ENCODE peak calls at places on chromosomes 2 and 18, in five cellular contexts. One of them, this sample, is unnamed.

GRCh38 chr2:204849887-204850286 is 304.6 kb downstream of the PARD3B start:
- DNase-seq in foreskin fibroblast: no peak
- DNase-seq in glutamatergic neuron: no peak
- DNase-seq in breast epithelium: no peak
- DNase-seq in cardiac fibroblast: no peak
- DNase-seq in this sample: no peak

GRCh38 chr2:85132392-85132791 is 800 bp upstream of the TCF7L1 start:
- DNase-seq in glutamatergic neuron: no peak
- DNase-seq in cardiac fibroblast: peak
- DNase-seq in foreskin fibroblast: no peak
- DNase-seq in breast epithelium: no peak
- DNase-seq in this sample: no peak

GRCh38 chr2:101329026-101329425 is 20.5 kb upstream of the RNF149 start:
- DNase-seq in breast epithelium: no peak
- DNase-seq in glutamatergic neuron: no peak
- DNase-seq in foreskin fibroblast: no peak
- DNase-seq in cardiac fibroblast: no peak
- DNase-seq in this sample: no peak

GRCh38 chr2:134727385-134727784 is 8.6 kb upstream of the TMEM163 start:
- DNase-seq in breast epithelium: no peak
- DNase-seq in glutamatergic neuron: no peak
- DNase-seq in cardiac fibroblast: peak
- DNase-seq in foreskin fibroblast: no peak
- DNase-seq in this sample: no peak

GRCh38 chr2:40303746-40304145 is 148.1 kb downstream of the SLC8A1 start:
- DNase-seq in foreskin fibroblast: no peak
- DNase-seq in glutamatergic neuron: no peak
- DNase-seq in breast epithelium: no peak
- DNase-seq in cardiac fibroblast: no peak
- DNase-seq in this sample: no peak

GRCh38 chr18:75544496-75544895 is 117.0 kb upstream of the SMIM21 start:
- DNase-seq in foreskin fibroblast: peak
- DNase-seq in breast epithelium: no peak
- DNase-seq in cardiac fibroblast: peak
- DNase-seq in glutamatergic neuron: no peak
- DNase-seq in this sample: no peak

GRCh38 chr18:9927392-9928063 is 13.7 kb downstream of the VAPA start:
- DNase-seq in foreskin fibroblast: no peak
- DNase-seq in cardiac fibroblast: no peak
- DNase-seq in glutamatergic neuron: no peak
- DNase-seq in breast epithelium: no peak
- DNase-seq in this sample: no peak

GRCh38 chr18:1006309-1006708 is 101.6 kb downstream of the ADCYAP1 start:
- DNase-seq in breast epithelium: no peak
- DNase-seq in glutamatergic neuron: no peak
- DNase-seq in cardiac fibroblast: no peak
- DNase-seq in foreskin fibroblast: no peak
- DNase-seq in this sample: no peak

GRCh38 chr2:120531365-120531764 is 185.4 kb downstream of the INHBB start:
- DNase-seq in cardiac fibroblast: peak
- DNase-seq in foreskin fibroblast: peak
- DNase-seq in glutamatergic neuron: no peak
- DNase-seq in breast epithelium: no peak
- DNase-seq in this sample: no peak

GRCh38 chr2:26384183-26384582 is 17.5 kb upstream of the DRC1 start:
- DNase-seq in cardiac fibroblast: no peak
- DNase-seq in foreskin fibroblast: no peak
- DNase-seq in breast epithelium: no peak
- DNase-seq in glutamatergic neuron: no peak
- DNase-seq in this sample: no peak

GRCh38 chr18:43772907-43773306 is 495.6 kb upstream of the SYT4 start:
- DNase-seq in breast epithelium: no peak
- DNase-seq in cardiac fibroblast: peak
- DNase-seq in glutamatergic neuron: no peak
- DNase-seq in foreskin fibroblast: no peak
- DNase-seq in this sample: no peak

GRCh38 chr2:8477511-8478132 is 204.2 kb upstream of the ID2 start:
- DNase-seq in breast epithelium: peak
- DNase-seq in foreskin fibroblast: no peak
- DNase-seq in glutamatergic neuron: no peak
- DNase-seq in cardiac fibroblast: no peak
- DNase-seq in this sample: no peak

GRCh38 chr2:195252018-195252417 is 405.0 kb upstream of the SLC39A10 start:
- DNase-seq in glutamatergic neuron: no peak
- DNase-seq in breast epithelium: no peak
- DNase-seq in cardiac fibroblast: no peak
- DNase-seq in foreskin fibroblast: no peak
- DNase-seq in this sample: no peak

GRCh38 chr18:57784034-57784815 is 18.9 kb downstream of the ATP8B1 start:
- DNase-seq in cardiac fibroblast: peak
- DNase-seq in foreskin fibroblast: no peak
- DNase-seq in glutamatergic neuron: no peak
- DNase-seq in breast epithelium: no peak
- DNase-seq in this sample: no peak

GRCh38 chr2:219563271-219563928 is 7.9 kb downstream of the OBSL1 start:
- DNase-seq in cardiac fibroblast: no peak
- DNase-seq in foreskin fibroblast: no peak
- DNase-seq in breast epithelium: no peak
- DNase-seq in glutamatergic neuron: no peak
- DNase-seq in this sample: no peak

GRCh38 chr18:63181706-63182105 is 137.9 kb downstream of the BCL2 start:
- DNase-seq in cardiac fibroblast: no peak
- DNase-seq in foreskin fibroblast: no peak
- DNase-seq in glutamatergic neuron: no peak
- DNase-seq in breast epithelium: no peak
- DNase-seq in this sample: no peak

GRCh38 chr2:102848366-102848839 is 86.6 kb downstream of the TMEM182 start:
- DNase-seq in cardiac fibroblast: peak
- DNase-seq in glutamatergic neuron: peak
- DNase-seq in breast epithelium: no peak
- DNase-seq in foreskin fibroblast: no peak
- DNase-seq in this sample: peak

GRCh38 chr2:232634319-232635150 is 1.1 kb downstream of the EFHD1 start:
- DNase-seq in cardiac fibroblast: peak
- DNase-seq in glutamatergic neuron: no peak
- DNase-seq in foreskin fibroblast: no peak
- DNase-seq in breast epithelium: no peak
- DNase-seq in this sample: no peak

GRCh38 chr2:172106128-172106961 is 3.6 kb upstream of the DLX2 start:
- DNase-seq in cardiac fibroblast: peak
- DNase-seq in breast epithelium: no peak
- DNase-seq in foreskin fibroblast: no peak
- DNase-seq in glutamatergic neuron: peak
- DNase-seq in this sample: peak

GRCh38 chr2:73172963-73173362 is 29.4 kb upstream of the NOTO start:
- DNase-seq in foreskin fibroblast: no peak
- DNase-seq in breast epithelium: no peak
- DNase-seq in cardiac fibroblast: no peak
- DNase-seq in glutamatergic neuron: no peak
- DNase-seq in this sample: no peak

GRCh38 chr2:103960126-103960508 is 893.8 kb upstream of the POU3F3 start:
- DNase-seq in breast epithelium: no peak
- DNase-seq in foreskin fibroblast: no peak
- DNase-seq in cardiac fibroblast: no peak
- DNase-seq in glutamatergic neuron: no peak
- DNase-seq in this sample: no peak

GRCh38 chr2:103963331-103963730 is 890.6 kb upstream of the POU3F3 start:
- DNase-seq in cardiac fibroblast: no peak
- DNase-seq in breast epithelium: no peak
- DNase-seq in glutamatergic neuron: no peak
- DNase-seq in foreskin fibroblast: no peak
- DNase-seq in this sample: no peak

GRCh38 chr2:103959174-103960125 is 894.5 kb upstream of the POU3F3 start:
- DNase-seq in breast epithelium: no peak
- DNase-seq in glutamatergic neuron: peak
- DNase-seq in foreskin fibroblast: no peak
- DNase-seq in cardiac fibroblast: peak
- DNase-seq in this sample: peak
- TF ChIP-seq CTCF in breast epithelium: peak
- TF ChIP-seq CTCF in glutamatergic neuron: peak
- TF ChIP-seq CTCF in foreskin fibroblast: no peak
- TF ChIP-seq CTCF in cardiac fibroblast: peak
- TF ChIP-seq CTCF in this sample: peak

DNA sequence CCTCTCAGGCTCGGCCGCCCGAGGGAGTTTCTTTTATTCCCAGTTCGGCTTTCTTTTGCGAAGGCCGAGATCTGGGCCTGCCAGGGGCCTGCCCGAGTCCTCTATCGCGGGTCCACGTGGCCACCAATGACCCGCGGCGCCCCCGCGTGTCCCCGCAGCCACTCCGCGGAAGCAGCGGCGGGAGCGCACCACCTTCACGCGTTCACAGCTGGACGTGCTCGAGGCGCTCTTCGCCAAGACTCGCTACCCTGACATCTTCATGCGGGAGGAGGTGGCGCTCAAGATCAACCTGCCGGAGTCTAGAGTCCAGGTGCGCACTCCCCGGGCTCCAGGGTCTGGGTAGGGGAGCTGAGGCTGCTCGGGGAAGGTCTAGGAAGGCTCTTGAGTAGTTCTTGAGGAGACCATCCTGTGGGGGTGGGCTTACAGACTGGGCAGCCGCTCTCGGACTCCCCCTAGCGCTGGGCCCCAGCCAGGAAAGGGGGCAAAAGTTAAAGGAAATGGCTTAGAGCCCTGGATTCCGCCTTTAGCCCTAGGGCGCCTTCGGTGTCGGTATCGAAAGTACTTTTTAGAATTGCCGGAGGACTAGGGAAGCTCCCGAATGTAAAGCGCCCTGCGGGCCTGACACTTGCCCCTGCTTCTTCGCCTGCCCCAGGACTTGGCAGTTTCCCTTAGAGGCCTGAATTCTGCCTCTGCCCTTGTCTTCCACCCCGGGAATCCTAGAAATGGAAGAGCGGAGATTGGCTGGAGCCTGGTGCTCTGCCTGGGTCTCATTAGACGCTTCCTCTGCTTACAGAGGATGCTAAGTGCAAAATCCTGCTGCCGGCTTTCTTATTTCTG is 3.5 kb downstream of the OTX1 start:
- DNase-seq in glutamatergic neuron: peak
- DNase-seq in cardiac fibroblast: no peak
- DNase-seq in breast epithelium: no peak
- DNase-seq in foreskin fibroblast: no peak
- DNase-seq in this sample: peak
- TF ChIP-seq CTCF in glutamatergic neuron: peak
- TF ChIP-seq CTCF in cardiac fibroblast: peak
- TF ChIP-seq CTCF in breast epithelium: no peak
- TF ChIP-seq CTCF in foreskin fibroblast: peak
- TF ChIP-seq CTCF in this sample: peak

GRCh38 chr2:404581-404980 is 116.7 kb upstream of the ALKAL2 start:
- DNase-seq in cardiac fibroblast: no peak
- DNase-seq in breast epithelium: no peak
- DNase-seq in glutamatergic neuron: no peak
- DNase-seq in foreskin fibroblast: no peak
- DNase-seq in this sample: no peak

GRCh38 chr2:402206-402605 is 114.3 kb upstream of the ALKAL2 start:
- DNase-seq in cardiac fibroblast: no peak
- DNase-seq in glutamatergic neuron: no peak
- DNase-seq in foreskin fibroblast: no peak
- DNase-seq in breast epithelium: no peak
- DNase-seq in this sample: no peak

GRCh38 chr2:400988-401679 is 113.2 kb upstream of the ALKAL2 start:
- DNase-seq in foreskin fibroblast: no peak
- DNase-seq in cardiac fibroblast: no peak
- DNase-seq in breast epithelium: no peak
- DNase-seq in glutamatergic neuron: no peak
- DNase-seq in this sample: no peak

GRCh38 chr2:403682-404081 is 115.8 kb upstream of the ALKAL2 start:
- DNase-seq in cardiac fibroblast: no peak
- DNase-seq in foreskin fibroblast: no peak
- DNase-seq in glutamatergic neuron: no peak
- DNase-seq in breast epithelium: no peak
- DNase-seq in this sample: no peak

GRCh38 chr2:402721-403120 is 114.8 kb upstream of the ALKAL2 start:
- DNase-seq in glutamatergic neuron: no peak
- DNase-seq in foreskin fibroblast: no peak
- DNase-seq in cardiac fibroblast: no peak
- DNase-seq in breast epithelium: no peak
- DNase-seq in this sample: no peak
- TF ChIP-seq CTCF in glutamatergic neuron: no peak
- TF ChIP-seq CTCF in foreskin fibroblast: no peak
- TF ChIP-seq CTCF in cardiac fibroblast: no peak
- TF ChIP-seq CTCF in breast epithelium: no peak
- TF ChIP-seq CTCF in this sample: no peak

DNA sequence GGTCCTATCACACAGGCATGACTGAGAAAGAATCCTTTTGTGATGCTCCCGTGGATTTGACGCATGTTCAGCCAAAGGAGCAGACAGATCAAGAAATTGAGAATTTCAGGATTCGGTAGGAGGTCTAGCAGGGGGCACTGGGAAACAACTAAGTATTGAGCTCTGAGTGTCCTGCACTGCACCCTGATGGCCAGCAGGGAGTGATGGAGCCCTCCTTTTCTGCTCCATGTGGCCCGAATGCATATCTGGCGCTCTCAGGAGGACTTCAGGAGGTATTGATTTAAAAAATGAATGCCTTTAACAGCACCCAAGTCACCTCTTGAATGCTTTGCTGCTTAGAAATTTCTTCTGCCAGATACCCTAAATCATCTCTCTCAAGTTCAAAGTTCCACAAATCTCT is 58.0 kb downstream of the ZNF519 start:
- DNase-seq in breast epithelium: no peak
- DNase-seq in foreskin fibroblast: no peak
- DNase-seq in glutamatergic neuron: no peak
- DNase-seq in cardiac fibroblast: no peak
- DNase-seq in this sample: no peak
- TF ChIP-seq CTCF in breast epithelium: no peak
- TF ChIP-seq CTCF in foreskin fibroblast: no peak
- TF ChIP-seq CTCF in glutamatergic neuron: no peak
- TF ChIP-seq CTCF in cardiac fibroblast: no peak
- TF ChIP-seq CTCF in this sample: peak

GRCh38 chr18:55642191-55642590 is 54.2 kb upstream of the TCF4 start:
- DNase-seq in cardiac fibroblast: no peak
- DNase-seq in glutamatergic neuron: no peak
- DNase-seq in breast epithelium: no peak
- DNase-seq in foreskin fibroblast: no peak
- DNase-seq in this sample: no peak
- TF ChIP-seq CTCF in cardiac fibroblast: no peak
- TF ChIP-seq CTCF in glutamatergic neuron: no peak
- TF ChIP-seq CTCF in breast epithelium: no peak
- TF ChIP-seq CTCF in foreskin fibroblast: no peak
- TF ChIP-seq CTCF in this sample: no peak

GRCh38 chr18:59303656-59304055 is 14.8 kb downstream of the CPLX4 start:
- DNase-seq in cardiac fibroblast: no peak
- DNase-seq in breast epithelium: no peak
- DNase-seq in glutamatergic neuron: no peak
- DNase-seq in foreskin fibroblast: no peak
- DNase-seq in this sample: no peak

GRCh38 chr18:59301974-59302373 is 16.5 kb downstream of the CPLX4 start:
- DNase-seq in glutamatergic neuron: no peak
- DNase-seq in cardiac fibroblast: no peak
- DNase-seq in foreskin fibroblast: no peak
- DNase-seq in breast epithelium: no peak
- DNase-seq in this sample: no peak

GRCh38 chr18:59300676-59301285 is 17.7 kb downstream of the CPLX4 start:
- DNase-seq in cardiac fibroblast: no peak
- DNase-seq in glutamatergic neuron: no peak
- DNase-seq in breast epithelium: no peak
- DNase-seq in foreskin fibroblast: no peak
- DNase-seq in this sample: no peak

GRCh38 chr18:59303006-59303405 is 15.4 kb downstream of the CPLX4 start:
- DNase-seq in foreskin fibroblast: no peak
- DNase-seq in cardiac fibroblast: no peak
- DNase-seq in breast epithelium: no peak
- DNase-seq in glutamatergic neuron: no peak
- DNase-seq in this sample: no peak

GRCh38 chr18:59298871-59299270 is 19.6 kb downstream of the CPLX4 start:
- DNase-seq in glutamatergic neuron: no peak
- DNase-seq in cardiac fibroblast: no peak
- DNase-seq in foreskin fibroblast: no peak
- DNase-seq in breast epithelium: no peak
- DNase-seq in this sample: no peak
- TF ChIP-seq CTCF in glutamatergic neuron: no peak
- TF ChIP-seq CTCF in cardiac fibroblast: no peak
- TF ChIP-seq CTCF in foreskin fibroblast: no peak
- TF ChIP-seq CTCF in breast epithelium: no peak
- TF ChIP-seq CTCF in this sample: no peak